ENCODE peak calls at places on chromosome 12, in eight cellular contexts. Y is fibroblast of mammary gland; T is heart left ventricle; Z is pancreas; C is fibroblast of the aortic adventitia; V is body of pancreas; N is CD8-positive, alpha-beta T cell; A is Peyer's patch. U is an unnamed sample.

GRCh38 chr12:88625316-88625715 is 45.0 kb upstream of the KITLG start:
- DNase-seq in N (no peak), A (no peak), C (no peak), Y (no peak), V (no peak), Z (no peak), T (no peak), U (no peak)

GRCh38 chr12:40634431-40635131 is 57.7 kb upstream of the CNTN1 start:
- DNase-seq in A (no peak), T (no peak), C (no peak), N (no peak), Z (no peak), V (no peak), Y (no peak), U (no peak)

GRCh38 chr12:109727039-109727723 is 13.6 kb downstream of the FAM222A start:
- DNase-seq in N (no peak), C (no peak), Z (no peak), Y (no peak), A (peak; percentile 66), V (peak; percentile 67), T (peak; percentile 26), U (no peak)

GRCh38 chr12:1575287-1575798 is 19.0 kb downstream of the FBXL14 start:
- DNase-seq in V (peak; percentile 34), Z (no peak), C (peak; percentile 41), Y (peak; percentile 49), T (no peak), A (no peak), N (no peak), U (no peak)

GRCh38 chr12:121209629-121210572 is at the start of gene P2RX4:
- DNase-seq in V (peak; percentile 89), Z (peak; percentile 92), T (peak; percentile 89), Y (peak; percentile 65), C (peak; percentile 59), A (peak; percentile 95), N (peak; percentile 88), U (peak; percentile 85)

GRCh38 chr12:538731-539539 is 79.2 kb downstream of the B4GALNT3 start:
- DNase-seq in Z (peak; percentile 73), V (peak; percentile 75), Y (peak; percentile 53), T (peak; percentile 79), C (peak; percentile 49), N (peak; percentile 56), A (peak; percentile 82), U (no peak)

GRCh38 chr12:110141389-110141788 is 17.2 kb downstream of the IFT81 start:
- DNase-seq in N (no peak), V (peak; percentile 22), Z (no peak), A (peak; percentile 53), T (peak; percentile 66), Y (peak; percentile 93), C (peak; percentile 95), U (no peak)

GRCh38 chr12:124883263-124883876 is 19.7 kb upstream of the SCARB1 start:
- DNase-seq in C (no peak), V (no peak), Y (peak; percentile 27), T (no peak), A (no peak), N (no peak), Z (no peak), U (no peak)

GRCh38 chr12:132196038-132196872 is 52.0 kb downstream of the NOC4L start:
- DNase-seq in T (no peak), V (no peak), Y (peak; percentile 49), Z (no peak), A (no peak), N (no peak), C (no peak), U (no peak)

DNA sequence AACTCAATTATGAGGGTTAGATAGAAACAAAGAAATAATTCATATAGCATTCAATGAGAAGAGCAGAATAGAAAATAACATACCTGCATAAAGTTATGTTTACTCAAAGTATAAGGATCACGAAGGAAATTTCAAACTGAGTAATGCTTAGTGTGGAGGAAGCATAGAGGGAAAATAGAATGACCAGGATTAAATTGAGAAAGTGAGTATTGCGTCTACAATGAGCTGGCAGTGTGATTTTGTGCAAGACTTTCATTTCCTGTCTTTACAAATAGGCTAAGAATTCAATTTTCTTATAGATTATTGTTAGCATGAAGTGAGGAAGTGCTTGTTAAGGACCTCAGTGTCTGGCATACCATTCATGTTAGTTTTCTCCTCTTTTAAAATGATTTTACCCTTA is 12.0 kb downstream of the ADGRD1 start:
- DNase-seq in Y (peak; percentile 46), Z (no peak), N (no peak), T (no peak), A (no peak), V (no peak), C (peak; percentile 30), U (no peak)
- TF ChIP-seq CTCF in Y (no peak), Z (no peak), N (no peak), T (no peak), A (no peak), V (no peak), C (no peak), U (no peak)

GRCh38 chr12:101013993-101014392 is 196.0 kb downstream of the SLC5A8 start:
- DNase-seq in A (no peak), T (no peak), V (no peak), C (no peak), Z (no peak), Y (no peak), N (no peak), U (no peak)
- TF ChIP-seq CTCF in A (no peak), T (no peak), V (no peak), C (no peak), Z (no peak), Y (no peak), N (no peak), U (no peak)

DNA sequence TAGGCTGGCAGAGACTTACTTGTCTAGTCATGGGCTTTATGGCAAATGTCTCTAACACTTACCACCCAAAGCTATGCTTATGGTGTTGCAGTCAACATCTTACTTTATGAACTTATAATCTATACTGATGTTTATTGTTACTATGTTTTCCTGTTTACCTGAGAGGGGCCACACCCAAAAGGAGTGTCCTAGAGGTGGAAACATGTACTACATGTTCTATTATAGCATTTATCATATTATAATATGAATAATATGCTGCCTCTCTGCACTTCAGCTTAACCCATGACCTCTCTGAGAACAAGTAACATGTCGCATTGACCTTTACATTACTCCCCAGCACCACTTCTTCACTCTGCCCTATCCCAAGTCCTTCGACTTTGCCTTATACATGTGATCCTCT is 501.8 kb downstream of the ETNK1 start:
- DNase-seq in Z (no peak), T (no peak), V (no peak), C (no peak), Y (no peak), N (no peak), A (no peak), U (no peak)
- TF ChIP-seq CTCF in Z (no peak), T (no peak), V (no peak), C (no peak), Y (no peak), N (no peak), A (no peak), U (peak; percentile 27)

GRCh38 chr12:127485528-127485927 is 781.4 kb upstream of the TMEM132C start:
- DNase-seq in N (no peak), A (peak; percentile 68), Y (peak; percentile 89), T (no peak), V (no peak), Z (no peak), C (peak; percentile 88), U (no peak)
- TF ChIP-seq CTCF in N (no peak), A (no peak), Y (peak; percentile 52), T (no peak), V (no peak), Z (no peak), C (peak; percentile 61), U (no peak)

GRCh38 chr12:85949253-85949652 is 75.2 kb downstream of the NTS start:
- DNase-seq in Z (no peak), T (no peak), N (no peak), C (no peak), A (no peak), Y (no peak), V (no peak), U (no peak)

GRCh38 chr12:85951823-85952222 is 77.7 kb downstream of the NTS start:
- DNase-seq in Z (no peak), A (no peak), C (peak; percentile 51), T (no peak), V (no peak), N (no peak), Y (peak; percentile 15), U (no peak)

DNA sequence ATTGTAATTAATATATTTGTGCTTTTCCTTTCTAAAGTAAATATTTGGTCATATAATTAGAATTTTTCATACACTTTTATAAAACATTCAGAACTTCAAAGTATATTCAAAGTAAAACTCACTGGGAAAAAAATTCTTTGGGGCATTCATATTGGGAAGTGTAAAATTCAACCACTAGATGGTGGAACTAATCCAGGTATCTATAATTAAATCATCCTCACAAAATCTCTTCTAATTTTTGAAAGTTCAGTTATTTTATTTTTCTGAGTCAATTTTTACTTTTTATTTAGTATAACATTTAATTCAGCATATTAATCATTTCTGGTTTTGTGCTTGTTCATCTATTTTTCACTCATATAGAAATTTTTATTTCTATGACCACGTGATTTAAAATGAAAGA is 81.0 kb downstream of the NTS start:
- DNase-seq in V (no peak), C (peak; percentile 35), N (no peak), T (no peak), Z (no peak), Y (peak; percentile 4), A (no peak), U (no peak)
- TF ChIP-seq CTCF in V (no peak), C (peak; percentile 32), N (no peak), T (peak; percentile 21), Z (no peak), Y (peak; percentile 15), A (no peak), U (peak; percentile 67)

DNA sequence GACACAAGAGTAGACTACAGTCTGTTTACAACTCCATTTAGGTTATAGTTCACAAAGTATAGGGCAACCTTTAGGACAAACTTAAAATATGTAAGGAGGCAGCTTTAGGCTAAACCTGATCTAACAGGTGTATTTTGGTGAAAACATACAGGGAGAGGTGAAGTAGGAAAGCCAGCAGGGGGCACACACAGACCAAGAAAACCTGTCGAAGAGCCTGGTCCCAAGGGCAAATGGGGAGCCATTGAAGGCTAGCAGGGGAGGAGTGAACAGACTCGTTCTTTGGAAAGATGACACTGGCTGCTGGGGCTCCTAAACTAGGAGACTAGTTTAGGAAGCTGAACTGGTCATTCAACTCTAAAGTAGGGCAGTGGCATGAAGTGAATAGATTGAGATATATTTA is 138.8 kb upstream of the WSCD2 start:
- DNase-seq in Z (no peak), V (no peak), A (peak; percentile 45), N (peak; percentile 29), Y (peak; percentile 22), T (peak; percentile 29), C (no peak), U (peak; percentile 66)
- TF ChIP-seq CTCF in Z (peak; percentile 14), V (peak; percentile 40), A (peak; percentile 21), N (peak; percentile 17), Y (peak; percentile 21), T (peak; percentile 52), C (peak; percentile 16), U (no peak)

DNA sequence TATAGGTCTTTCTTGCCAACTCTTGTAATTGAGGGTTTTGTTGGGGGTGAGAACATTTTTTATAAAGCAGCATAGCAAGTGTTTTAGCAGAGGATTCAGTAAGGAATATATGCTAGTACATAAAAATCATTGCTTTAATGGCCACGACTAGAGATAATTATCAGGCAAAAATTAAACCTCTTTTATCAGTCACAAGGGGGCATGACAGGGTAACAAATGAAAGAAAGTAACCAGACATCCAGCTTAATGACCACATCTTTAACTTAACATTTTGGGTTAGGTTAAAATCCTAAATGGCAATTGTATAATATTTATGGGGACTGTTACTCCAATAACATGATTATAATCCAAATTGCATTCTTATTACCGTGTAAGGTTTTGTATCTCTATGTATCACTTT is 119.6 kb downstream of the LRRIQ1 start:
- DNase-seq in N (no peak), T (no peak), A (no peak), Y (peak; percentile 18), Z (no peak), C (peak; percentile 42), V (no peak), U (no peak)
- TF ChIP-seq CTCF in N (no peak), T (no peak), A (no peak), Y (peak; percentile 15), Z (no peak), C (peak; percentile 18), V (no peak), U (peak; percentile 30)

U was measured in endothelial cell.